ENCODE peak calls at places on chromosomes 7 and 10, in five cellular contexts. W is M059J, B is GM23338, K is A549, E is GM12865. H is an unnamed sample.

GRCh38 chr10:35192645-35193249 is 66.1 kb downstream of the CREM start:
- DNase-seq in W (no peak), B (no peak), K (no peak), E (no peak), H (no peak)

GRCh38 chr10:131062621-131063260 is 248.8 kb downstream of the TCERG1L start:
- DNase-seq in W (no peak), B (no peak), K (no peak), E (no peak), H (no peak)

GRCh38 chr7:29839302-29839701 is 33.0 kb downstream of the WIPF3 start:
- DNase-seq in W (peak; percentile 55), B (no peak), K (peak; percentile 16), E (no peak), H (peak; percentile 74)

GRCh38 chr10:127234306-127234800 is 38.0 kb upstream of the INSYN2A start:
- DNase-seq in W (no peak), B (no peak), K (no peak), E (no peak), H (no peak)

GRCh38 chr10:45044290-45044689 is 43.6 kb downstream of the ZNF22 start:
- DNase-seq in W (no peak), B (peak; percentile 84), K (no peak), E (no peak), H (no peak)

GRCh38 chr7:106964455-106964854 is 80.0 kb upstream of the PRKAR2B start:
- DNase-seq in W (no peak), B (peak; percentile 23), K (no peak), E (no peak), H (no peak)

GRCh38 chr10:132206806-132207535 is 20.2 kb downstream of the DPYSL4 start:
- DNase-seq in W (no peak), B (no peak), K (no peak), E (no peak), H (peak; percentile 15)

GRCh38 chr7:130286881-130287280 is 6.1 kb upstream of the CPA4 start:
- DNase-seq in W (peak; percentile 81), B (no peak), K (no peak), E (no peak), H (no peak)

GRCh38 chr7:111918461-111918860 is 287.7 kb downstream of the DOCK4 start:
- DNase-seq in W (no peak), B (no peak), K (no peak), E (no peak), H (no peak)

GRCh38 chr10:73110345-73110849 is at the start of gene NUDT13:
- DNase-seq in W (no peak), B (peak; percentile 91), K (peak; percentile 77), E (peak; percentile 89), H (peak; percentile 71)

GRCh38 chr10:91756286-91756685 is 41.9 kb upstream of the TNKS2 start:
- DNase-seq in W (peak; percentile 49), B (no peak), K (no peak), E (no peak), H (no peak)

GRCh38 chr7:106425017-106425719 is 140.4 kb upstream of the NAMPT start:
- DNase-seq in W (peak; percentile 95), B (no peak), K (peak; percentile 57), E (peak; percentile 92), H (peak; percentile 66)

GRCh38 chr10:122487231-122487765 is 25.9 kb downstream of the HTRA1 start:
- DNase-seq in W (no peak), B (no peak), K (no peak), E (no peak), H (peak; percentile 50)

GRCh38 chr7:66460921-66461361 is 167.7 kb upstream of the KCTD7 start:
- DNase-seq in W (no peak), B (no peak), K (no peak), E (no peak), H (no peak)

GRCh38 chr7:156751319-156751718 is 110.7 kb downstream of the RNF32 start:
- DNase-seq in W (peak; percentile 97), B (no peak), K (no peak), E (peak; percentile 62), H (no peak)

GRCh38 chr7:157508477-157508881 is 171.7 kb downstream of the DNAJB6 start:
- DNase-seq in W (no peak), B (no peak), K (no peak), E (no peak), H (no peak)

GRCh38 chr7:91459539-91459938 is 195.3 kb downstream of the FZD1 start:
- DNase-seq in W (no peak), B (no peak), K (no peak), E (no peak), H (no peak)

GRCh38 chr10:38102889-38103288 is 8.8 kb downstream of the ZNF37A start:
- DNase-seq in W (no peak), B (no peak), K (no peak), E (no peak), H (no peak)

GRCh38 chr7:66910789-66911188 is 10.2 kb upstream of the TMEM248 start:
- DNase-seq in W (no peak), B (no peak), K (no peak), E (no peak), H (no peak)

GRCh38 chr7:129875745-129876411 is 76.9 kb downstream of the UBE2H start:
- DNase-seq in W (peak; percentile 79), B (no peak), K (peak; percentile 15), E (no peak), H (no peak)

GRCh38 chr7:55971045-55971444 is 6.7 kb downstream of the NIPSNAP2 start:
- DNase-seq in W (no peak), B (no peak), K (no peak), E (no peak), H (no peak)

GRCh38 chr7:142960955-142961512 is 1.1 kb downstream of the KEL start:
- DNase-seq in W (no peak), B (peak; percentile 20), K (no peak), E (no peak), H (no peak)